ENCODE peak calls at places on chromosomes 6 and 20, in nine cellular contexts. One of them, this sample, is unnamed.

GRCh38 chr6:39843305-39844020 is 51.3 kb downstream of the DAAM2 start:
- DNase-seq in neural progenitor cell: no peak
- DNase-seq in left lung: no peak
- DNase-seq in AG09309: no peak
- DNase-seq in fibroblast of lung: no peak
- DNase-seq in AG04449: no peak
- DNase-seq in body of pancreas: no peak
- DNase-seq in fibroblast of mammary gland: peak
- DNase-seq in cardiac muscle cell: peak
- DNase-seq in this sample: no peak

GRCh38 chr6:79257381-79258205 is 23.1 kb upstream of the HMGN3 start:
- DNase-seq in body of pancreas: no peak
- DNase-seq in fibroblast of mammary gland: peak
- DNase-seq in fibroblast of lung: peak
- DNase-seq in cardiac muscle cell: peak
- DNase-seq in left lung: no peak
- DNase-seq in neural progenitor cell: no peak
- DNase-seq in AG09309: no peak
- DNase-seq in AG04449: no peak
- DNase-seq in this sample: no peak

GRCh38 chr6:42403415-42403814 is 48.3 kb downstream of the TRERF1 start:
- DNase-seq in AG04449: no peak
- DNase-seq in body of pancreas: no peak
- DNase-seq in fibroblast of lung: peak
- DNase-seq in left lung: no peak
- DNase-seq in neural progenitor cell: peak
- DNase-seq in fibroblast of mammary gland: peak
- DNase-seq in cardiac muscle cell: no peak
- DNase-seq in AG09309: no peak
- DNase-seq in this sample: no peak

GRCh38 chr6:106048331-106048730 is 37.8 kb upstream of the PRDM1 start:
- DNase-seq in fibroblast of lung: no peak
- DNase-seq in AG04449: no peak
- DNase-seq in body of pancreas: no peak
- DNase-seq in AG09309: no peak
- DNase-seq in left lung: no peak
- DNase-seq in cardiac muscle cell: no peak
- DNase-seq in fibroblast of mammary gland: no peak
- DNase-seq in neural progenitor cell: no peak
- DNase-seq in this sample: no peak

GRCh38 chr6:81759782-81760181 is 7.3 kb upstream of the TENT5A start:
- DNase-seq in cardiac muscle cell: peak
- DNase-seq in AG04449: no peak
- DNase-seq in left lung: no peak
- DNase-seq in fibroblast of mammary gland: peak
- DNase-seq in AG09309: no peak
- DNase-seq in neural progenitor cell: no peak
- DNase-seq in body of pancreas: no peak
- DNase-seq in fibroblast of lung: peak
- DNase-seq in this sample: no peak

GRCh38 chr6:129312865-129313264 is 397.1 kb downstream of the ARHGAP18 start:
- DNase-seq in body of pancreas: no peak
- DNase-seq in neural progenitor cell: no peak
- DNase-seq in cardiac muscle cell: peak
- DNase-seq in AG04449: peak
- DNase-seq in fibroblast of mammary gland: peak
- DNase-seq in AG09309: no peak
- DNase-seq in left lung: no peak
- DNase-seq in fibroblast of lung: peak
- DNase-seq in this sample: no peak

GRCh38 chr6:34036357-34037069 is 109.4 kb downstream of the GRM4 start:
- DNase-seq in left lung: peak
- DNase-seq in fibroblast of mammary gland: no peak
- DNase-seq in neural progenitor cell: no peak
- DNase-seq in body of pancreas: no peak
- DNase-seq in AG09309: no peak
- DNase-seq in AG04449: no peak
- DNase-seq in fibroblast of lung: no peak
- DNase-seq in cardiac muscle cell: no peak
- DNase-seq in this sample: no peak

GRCh38 chr6:36599791-36600209 is 5.6 kb downstream of the SRSF3 start:
- DNase-seq in cardiac muscle cell: peak
- DNase-seq in AG04449: no peak
- DNase-seq in left lung: no peak
- DNase-seq in fibroblast of lung: peak
- DNase-seq in neural progenitor cell: peak
- DNase-seq in body of pancreas: no peak
- DNase-seq in AG09309: no peak
- DNase-seq in fibroblast of mammary gland: peak
- DNase-seq in this sample: peak

GRCh38 chr6:169556758-169557505 is 144.9 kb downstream of the WDR27 start:
- DNase-seq in body of pancreas: no peak
- DNase-seq in AG09309: no peak
- DNase-seq in left lung: no peak
- DNase-seq in AG04449: no peak
- DNase-seq in neural progenitor cell: no peak
- DNase-seq in fibroblast of mammary gland: no peak
- DNase-seq in fibroblast of lung: no peak
- DNase-seq in cardiac muscle cell: no peak
- DNase-seq in this sample: no peak

GRCh38 chr6:90219168-90219985 is 77.3 kb downstream of the BACH2 start:
- DNase-seq in AG04449: peak
- DNase-seq in AG09309: peak
- DNase-seq in cardiac muscle cell: peak
- DNase-seq in fibroblast of lung: peak
- DNase-seq in neural progenitor cell: peak
- DNase-seq in body of pancreas: peak
- DNase-seq in fibroblast of mammary gland: peak
- DNase-seq in left lung: no peak
- DNase-seq in this sample: peak

GRCh38 chr6:169723991-169724553 is at the start of gene PHF10:
- DNase-seq in AG04449: no peak
- DNase-seq in left lung: peak
- DNase-seq in fibroblast of lung: peak
- DNase-seq in body of pancreas: peak
- DNase-seq in AG09309: no peak
- DNase-seq in neural progenitor cell: peak
- DNase-seq in fibroblast of mammary gland: no peak
- DNase-seq in cardiac muscle cell: peak
- DNase-seq in this sample: peak

GRCh38 chr6:42468273-42468672 is 16.5 kb upstream of the TRERF1 start:
- DNase-seq in cardiac muscle cell: no peak
- DNase-seq in fibroblast of lung: no peak
- DNase-seq in AG04449: no peak
- DNase-seq in body of pancreas: no peak
- DNase-seq in fibroblast of mammary gland: no peak
- DNase-seq in left lung: no peak
- DNase-seq in neural progenitor cell: no peak
- DNase-seq in AG09309: no peak
- DNase-seq in this sample: no peak

GRCh38 chr6:46985943-46986342 is 56.2 kb downstream of the ADGRF1 start:
- DNase-seq in AG09309: no peak
- DNase-seq in fibroblast of lung: no peak
- DNase-seq in neural progenitor cell: no peak
- DNase-seq in left lung: no peak
- DNase-seq in body of pancreas: no peak
- DNase-seq in fibroblast of mammary gland: peak
- DNase-seq in cardiac muscle cell: peak
- DNase-seq in AG04449: no peak
- DNase-seq in this sample: no peak

GRCh38 chr6:8506123-8506522 is 70.8 kb upstream of the SLC35B3 start:
- DNase-seq in cardiac muscle cell: no peak
- DNase-seq in fibroblast of lung: no peak
- DNase-seq in AG04449: no peak
- DNase-seq in AG09309: no peak
- DNase-seq in body of pancreas: no peak
- DNase-seq in neural progenitor cell: peak
- DNase-seq in left lung: no peak
- DNase-seq in fibroblast of mammary gland: no peak
- DNase-seq in this sample: no peak

GRCh38 chr20:41308726-41309413 is 8.7 kb downstream of the ZHX3 start:
- DNase-seq in fibroblast of mammary gland: peak
- DNase-seq in fibroblast of lung: peak
- DNase-seq in cardiac muscle cell: peak
- DNase-seq in neural progenitor cell: no peak
- DNase-seq in left lung: no peak
- DNase-seq in AG04449: no peak
- DNase-seq in body of pancreas: no peak
- DNase-seq in AG09309: no peak
- DNase-seq in this sample: no peak

GRCh38 chr20:38873050-38873581 is 53.1 kb upstream of the FAM83D start:
- DNase-seq in fibroblast of mammary gland: no peak
- DNase-seq in fibroblast of lung: no peak
- DNase-seq in neural progenitor cell: no peak
- DNase-seq in AG09309: no peak
- DNase-seq in cardiac muscle cell: no peak
- DNase-seq in left lung: no peak
- DNase-seq in AG04449: no peak
- DNase-seq in body of pancreas: no peak
- DNase-seq in this sample: no peak

GRCh38 chr6:108809211-108809610 is 39.0 kb upstream of the ARMC2 start:
- DNase-seq in left lung: no peak
- DNase-seq in fibroblast of mammary gland: no peak
- DNase-seq in cardiac muscle cell: no peak
- DNase-seq in AG04449: no peak
- DNase-seq in fibroblast of lung: no peak
- DNase-seq in neural progenitor cell: no peak
- DNase-seq in AG09309: no peak
- DNase-seq in body of pancreas: no peak
- DNase-seq in this sample: no peak

GRCh38 chr6:142698751-142699150 is 246.2 kb downstream of the HIVEP2 start:
- DNase-seq in cardiac muscle cell: no peak
- DNase-seq in neural progenitor cell: no peak
- DNase-seq in body of pancreas: no peak
- DNase-seq in fibroblast of lung: no peak
- DNase-seq in AG04449: no peak
- DNase-seq in AG09309: no peak
- DNase-seq in fibroblast of mammary gland: no peak
- DNase-seq in left lung: no peak
- DNase-seq in this sample: no peak
- TF ChIP-seq CTCF in cardiac muscle cell: no peak
- TF ChIP-seq CTCF in neural progenitor cell: peak
- TF ChIP-seq CTCF in body of pancreas: no peak
- TF ChIP-seq CTCF in fibroblast of lung: peak
- TF ChIP-seq CTCF in AG04449: no peak
- TF ChIP-seq CTCF in AG09309: peak
- TF ChIP-seq CTCF in fibroblast of mammary gland: peak
- TF ChIP-seq CTCF in left lung: no peak
- TF ChIP-seq CTCF in this sample: no peak

DNA sequence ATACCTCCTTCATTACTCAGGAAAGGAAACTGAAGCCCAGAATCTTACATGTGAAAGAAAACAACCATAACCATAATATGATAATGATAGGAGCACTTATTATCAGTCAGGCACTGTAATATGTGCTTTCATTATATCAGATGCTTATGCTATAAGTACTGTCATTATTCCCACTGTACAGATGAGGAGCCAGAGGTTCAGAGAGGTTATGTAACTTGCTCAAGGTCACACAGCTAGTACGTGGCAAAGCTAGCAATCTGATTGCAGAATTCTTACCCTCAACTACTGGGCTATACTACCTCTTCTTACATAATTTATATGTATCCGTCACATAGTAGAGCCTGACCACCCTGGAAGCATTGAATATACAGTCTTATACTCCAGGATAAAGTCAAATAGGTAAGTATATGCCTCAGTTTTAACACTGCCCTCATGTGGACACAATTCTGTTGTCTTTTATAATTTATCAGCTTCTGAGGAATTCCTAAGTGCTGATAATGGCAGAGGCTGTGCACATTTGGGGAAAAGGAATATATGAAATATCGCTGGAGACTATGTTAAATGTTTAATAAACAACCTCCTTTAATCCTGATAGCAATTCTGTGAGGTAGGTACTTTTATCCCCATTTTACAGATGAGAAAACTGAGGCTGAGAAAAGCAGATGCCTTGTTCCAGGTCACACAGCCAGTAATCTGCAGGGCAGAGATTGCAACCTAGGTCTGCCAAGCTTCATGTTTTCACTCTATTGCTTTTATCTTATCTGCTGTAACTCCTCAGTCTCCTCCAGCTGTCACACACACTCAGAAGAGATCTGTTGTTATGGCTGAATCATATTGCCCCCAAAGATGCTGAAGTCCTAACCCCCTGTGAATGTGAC is 13.4 kb downstream of the BCAS1 start:
- DNase-seq in neural progenitor cell: no peak
- DNase-seq in left lung: no peak
- DNase-seq in AG09309: no peak
- DNase-seq in fibroblast of mammary gland: no peak
- DNase-seq in body of pancreas: no peak
- DNase-seq in cardiac muscle cell: no peak
- DNase-seq in fibroblast of lung: no peak
- DNase-seq in AG04449: no peak
- DNase-seq in this sample: no peak
- TF ChIP-seq CTCF in neural progenitor cell: no peak
- TF ChIP-seq CTCF in left lung: no peak
- TF ChIP-seq CTCF in AG09309: peak
- TF ChIP-seq CTCF in fibroblast of mammary gland: peak
- TF ChIP-seq CTCF in body of pancreas: no peak
- TF ChIP-seq CTCF in cardiac muscle cell: no peak
- TF ChIP-seq CTCF in fibroblast of lung: no peak
- TF ChIP-seq CTCF in AG04449: no peak
- TF ChIP-seq CTCF in this sample: no peak

GRCh38 chr6:145714731-145715130 is 20.6 kb downstream of the EPM2A start:
- DNase-seq in AG04449: no peak
- DNase-seq in AG09309: no peak
- DNase-seq in cardiac muscle cell: no peak
- DNase-seq in body of pancreas: no peak
- DNase-seq in neural progenitor cell: no peak
- DNase-seq in left lung: no peak
- DNase-seq in fibroblast of lung: no peak
- DNase-seq in fibroblast of mammary gland: peak
- DNase-seq in this sample: no peak

GRCh38 chr6:145715426-145715825 is 19.9 kb downstream of the EPM2A start:
- DNase-seq in AG09309: no peak
- DNase-seq in fibroblast of mammary gland: no peak
- DNase-seq in AG04449: no peak
- DNase-seq in left lung: no peak
- DNase-seq in fibroblast of lung: no peak
- DNase-seq in cardiac muscle cell: no peak
- DNase-seq in neural progenitor cell: no peak
- DNase-seq in body of pancreas: no peak
- DNase-seq in this sample: no peak

GRCh38 chr6:145711372-145711771 is 23.9 kb downstream of the EPM2A start:
- DNase-seq in left lung: no peak
- DNase-seq in fibroblast of lung: no peak
- DNase-seq in neural progenitor cell: no peak
- DNase-seq in cardiac muscle cell: no peak
- DNase-seq in AG04449: no peak
- DNase-seq in AG09309: no peak
- DNase-seq in body of pancreas: no peak
- DNase-seq in fibroblast of mammary gland: no peak
- DNase-seq in this sample: no peak

GRCh38 chr6:145713746-145714145 is 21.6 kb downstream of the EPM2A start:
- DNase-seq in cardiac muscle cell: no peak
- DNase-seq in body of pancreas: no peak
- DNase-seq in fibroblast of mammary gland: no peak
- DNase-seq in fibroblast of lung: no peak
- DNase-seq in left lung: no peak
- DNase-seq in neural progenitor cell: no peak
- DNase-seq in AG09309: no peak
- DNase-seq in AG04449: no peak
- DNase-seq in this sample: no peak
- TF ChIP-seq CTCF in cardiac muscle cell: no peak
- TF ChIP-seq CTCF in body of pancreas: no peak
- TF ChIP-seq CTCF in fibroblast of mammary gland: no peak
- TF ChIP-seq CTCF in fibroblast of lung: no peak
- TF ChIP-seq CTCF in left lung: no peak
- TF ChIP-seq CTCF in neural progenitor cell: no peak
- TF ChIP-seq CTCF in AG09309: no peak
- TF ChIP-seq CTCF in AG04449: no peak
- TF ChIP-seq CTCF in this sample: no peak

GRCh38 chr6:2853766-2854393 is 12.2 kb upstream of the SERPINB1 start:
- DNase-seq in left lung: no peak
- DNase-seq in cardiac muscle cell: peak
- DNase-seq in fibroblast of lung: peak
- DNase-seq in AG04449: peak
- DNase-seq in AG09309: no peak
- DNase-seq in body of pancreas: peak
- DNase-seq in neural progenitor cell: peak
- DNase-seq in fibroblast of mammary gland: peak
- DNase-seq in this sample: no peak
- TF ChIP-seq CTCF in left lung: no peak
- TF ChIP-seq CTCF in cardiac muscle cell: peak
- TF ChIP-seq CTCF in fibroblast of lung: peak
- TF ChIP-seq CTCF in AG04449: peak
- TF ChIP-seq CTCF in AG09309: peak
- TF ChIP-seq CTCF in body of pancreas: peak
- TF ChIP-seq CTCF in neural progenitor cell: peak
- TF ChIP-seq CTCF in fibroblast of mammary gland: peak
- TF ChIP-seq CTCF in this sample: peak